ENCODE peak calls at places on chromosomes 1 and 21, in nine cellular contexts. Y is H7, T is renal cortical epithelial cell, X is T47D, F is ACHN, U is NCI-H1930, W is EH, B is HEK293T, L is NB4. O is an unnamed sample.

GRCh38 chr21:24200052-24200451 is 1407.2 kb downstream of the MRPL39 start:
- DNase-seq in Y (no peak), T (no peak), X (no peak), F (no peak), U (no peak), W (no peak), B (no peak), L (no peak), O (no peak)

GRCh38 chr1:10074059-10074854 is 41.5 kb downstream of the UBE4B start:
- DNase-seq in Y (no peak), T (peak; percentile 93), X (no peak), F (peak; percentile 83), U (no peak), W (peak; percentile 98), B (no peak), L (peak; percentile 92), O (peak; percentile 96)

GRCh38 chr1:28509705-28510349 is 4.0 kb downstream of the RCC1 start:
- DNase-seq in Y (peak; percentile 20), T (no peak), X (no peak), F (no peak), U (no peak), W (peak; percentile 37), B (no peak), L (peak; percentile 62), O (peak; percentile 7)

GRCh38 chr1:150053911-150054310 is 13.7 kb upstream of the VPS45 start:
- DNase-seq in Y (no peak), T (no peak), X (no peak), F (no peak), U (no peak), W (no peak), B (no peak), L (peak; percentile 76), O (no peak)

GRCh38 chr21:33238565-33239255 is 9.0 kb downstream of the IFNAR2 start:
- DNase-seq in Y (no peak), T (no peak), X (no peak), F (no peak), U (no peak), W (peak; percentile 24), B (no peak), L (peak; percentile 26), O (no peak)

GRCh38 chr1:202411421-202411820 is 62.9 kb downstream of the PPP1R12B start:
- DNase-seq in Y (no peak), T (no peak), X (no peak), F (no peak), U (no peak), W (peak; percentile 8), B (no peak), L (no peak), O (peak; percentile 18)

GRCh38 chr1:205542367-205542766 is 37.9 kb downstream of the CDK18 start:
- DNase-seq in Y (no peak), T (no peak), X (no peak), F (no peak), U (no peak), W (no peak), B (no peak), L (no peak), O (no peak)

GRCh38 chr1:19563336-19564097 is 78.2 kb upstream of the CAPZB start:
- DNase-seq in Y (peak; percentile 34), T (no peak), X (no peak), F (no peak), U (no peak), W (peak; percentile 69), B (no peak), L (no peak), O (peak; percentile 42)

GRCh38 chr1:2374260-2375155 is 16.8 kb downstream of the MORN1 start:
- DNase-seq in Y (no peak), T (no peak), X (no peak), F (no peak), U (no peak), W (no peak), B (no peak), L (peak; percentile 79), O (no peak)

GRCh38 chr1:20698195-20698910 is 19.5 kb downstream of the KIF17 start:
- DNase-seq in Y (no peak), T (peak; percentile 79), X (no peak), F (peak; percentile 43), U (no peak), W (peak; percentile 93), B (no peak), L (no peak), O (peak; percentile 75)